ENCODE peak calls at places on chromosome 20, in nine cellular contexts. R is endothelial cell, Q is brain microvascular endothelial cell, P is GM12864, K is suprapubic skin, G is BJ, M is PC-9, B is GM10248, D is testis. I is an unnamed sample.

GRCh38 chr20:45407067-45407745 is 883 bp upstream of the DBNDD2 start:
- DNase-seq in R (peak), Q (peak), G (no peak), P (no peak), D (peak), M (peak), K (no peak), B (no peak), I (no peak)

GRCh38 chr20:41094656-41095055 is 42.7 kb upstream of the PLCG1 start:
- DNase-seq in P (no peak), K (no peak), M (no peak), D (no peak), G (no peak), Q (no peak), R (no peak), B (no peak), I (no peak)

GRCh38 chr20:63441777-63442493 is 30.5 kb downstream of the KCNQ2 start:
- DNase-seq in B (peak), K (no peak), M (peak), G (no peak), D (peak), Q (peak), P (no peak), R (peak), I (peak)

GRCh38 chr20:31607640-31608255 is 2.7 kb downstream of the ID1 start:
- DNase-seq in G (no peak), B (no peak), M (no peak), K (no peak), Q (no peak), R (no peak), P (no peak), D (no peak), I (peak)

GRCh38 chr20:10910535-10911239 is 236.9 kb upstream of the JAG1 start:
- DNase-seq in Q (no peak), R (no peak), B (no peak), G (no peak), P (no peak), M (no peak), K (no peak), D (no peak), I (no peak)

GRCh38 chr20:45685896-45686295 is 15.9 kb upstream of the WFDC11 start:
- DNase-seq in Q (peak), K (no peak), D (peak), M (no peak), P (no peak), R (peak), B (no peak), G (no peak), I (no peak)

GRCh38 chr20:438581-439469 is 23.5 kb downstream of the TBC1D20 start:
- DNase-seq in K (peak), R (no peak), B (no peak), D (peak), Q (no peak), M (no peak), P (no peak), G (no peak), I (no peak)

GRCh38 chr20:36745234-36745926 is 510 bp downstream of the NDRG3 start:
- DNase-seq in K (peak), D (peak), G (no peak), P (no peak), R (no peak), M (no peak), B (no peak), Q (peak), I (no peak)

GRCh38 chr20:5191829-5192569 is 65.2 kb downstream of the CDS2 start:
- DNase-seq in P (peak), B (peak), Q (peak), G (peak), R (peak), D (peak), M (peak), K (no peak), I (peak)

GRCh38 chr20:32155017-32155965 is 45.8 kb downstream of the TM9SF4 start:
- DNase-seq in B (peak), G (peak), R (peak), Q (peak), P (no peak), K (peak), M (peak), D (peak), I (peak)

GRCh38 chr20:41030536-41031242 is 2.1 kb downstream of the TOP1 start:
- DNase-seq in Q (no peak), K (no peak), R (no peak), P (no peak), B (no peak), D (no peak), G (no peak), M (no peak), I (no peak)

GRCh38 chr20:48143435-48144081 is 358.3 kb upstream of the SULF2 start:
- DNase-seq in D (no peak), Q (no peak), K (no peak), P (no peak), R (no peak), G (no peak), B (no peak), M (no peak), I (no peak)

GRCh38 chr20:36951977-36952738 is 650 bp upstream of the SAMHD1 start:
- DNase-seq in R (no peak), B (no peak), G (no peak), K (no peak), M (no peak), D (no peak), Q (no peak), P (no peak), I (no peak)

GRCh38 chr20:12798286-12798685 is 210.5 kb upstream of the SPTLC3 start:
- DNase-seq in D (no peak), K (no peak), B (no peak), R (no peak), M (no peak), P (no peak), G (no peak), Q (no peak), I (no peak)

GRCh38 chr20:50188879-50189680 is 1.6 kb upstream of the CEBPB start:
- DNase-seq in G (no peak), Q (no peak), B (no peak), P (no peak), R (no peak), M (no peak), K (no peak), D (no peak), I (no peak)

GRCh38 chr20:19498756-19499155 is 259.3 kb upstream of the RIN2 start:
- DNase-seq in M (no peak), D (no peak), Q (no peak), K (no peak), B (no peak), G (no peak), P (no peak), R (no peak), I (no peak)

GRCh38 chr20:49656304-49656703 is 57.4 kb downstream of the B4GALT5 start:
- DNase-seq in B (no peak), M (no peak), P (no peak), Q (no peak), K (no peak), R (no peak), D (no peak), G (no peak), I (no peak)

GRCh38 chr20:60892095-60892813 is 359.8 kb upstream of the CDH4 start:
- DNase-seq in R (no peak), K (no peak), Q (no peak), B (no peak), M (no peak), P (no peak), G (no peak), D (no peak), I (no peak)

GRCh38 chr20:52003976-52004375 is 187.6 kb downstream of the ZFP64 start:
- DNase-seq in R (no peak), D (peak), K (no peak), B (no peak), Q (no peak), M (no peak), G (no peak), P (no peak), I (no peak)

GRCh38 chr20:33392016-33392415 is 9.3 kb downstream of the CDK5RAP1 start:
- DNase-seq in K (no peak), B (no peak), D (peak), P (no peak), Q (no peak), M (no peak), R (no peak), G (peak), I (no peak)

GRCh38 chr20:12152996-12153395 is 235.3 kb downstream of the BTBD3 start:
- DNase-seq in R (no peak), K (no peak), B (no peak), P (no peak), G (no peak), D (no peak), M (no peak), Q (no peak), I (no peak)

GRCh38 chr20:50385733-50386640 is 124.2 kb upstream of the PTPN1 start:
- DNase-seq in G (no peak), Q (no peak), D (no peak), R (peak), P (no peak), K (no peak), B (no peak), M (no peak), I (no peak)

GRCh38 chr20:9835302-9835701 is 3.6 kb downstream of the PAK5 start:
- DNase-seq in P (no peak), Q (no peak), D (no peak), R (no peak), B (no peak), M (no peak), K (no peak), G (no peak), I (no peak)

GRCh38 chr20:33551778-33552177 is 61.9 kb downstream of the CBFA2T2 start:
- DNase-seq in P (no peak), G (no peak), K (no peak), Q (no peak), M (no peak), R (no peak), B (no peak), D (no peak), I (no peak)

GRCh38 chr20:64224344-64225165 is 31.0 kb upstream of the PCMTD2 start:
- DNase-seq in G (peak), D (no peak), B (no peak), Q (peak), R (no peak), K (no peak), M (no peak), P (no peak), I (no peak)

GRCh38 chr20:52799130-52799529 is 173.0 kb upstream of the TSHZ2 start:
- DNase-seq in D (no peak), P (no peak), B (no peak), G (no peak), K (no peak), M (no peak), R (no peak), Q (no peak), I (no peak)

GRCh38 chr20:688809-689208 is 13.2 kb upstream of the SCRT2 start:
- DNase-seq in Q (peak), B (no peak), M (no peak), K (peak), D (no peak), P (no peak), G (no peak), R (no peak), I (no peak)

GRCh38 chr20:32199006-32199405 is 8.5 kb downstream of the PLAGL2 start:
- DNase-seq in M (no peak), G (no peak), Q (no peak), R (no peak), K (no peak), D (no peak), B (no peak), P (no peak), I (no peak)

GRCh38 chr20:48586728-48587127 is 241.1 kb downstream of the PREX1 start:
- DNase-seq in R (no peak), G (no peak), P (no peak), B (no peak), D (peak), Q (no peak), K (peak), M (no peak), I (no peak)

GRCh38 chr20:17904027-17904426 is 64.6 kb downstream of the SNX5 start:
- DNase-seq in M (no peak), K (no peak), D (no peak), G (no peak), Q (no peak), B (peak), P (peak), R (no peak), I (peak)

GRCh38 chr20:9617062-9617461 is 102.7 kb downstream of the LAMP5 start:
- DNase-seq in M (peak), P (peak), D (peak), Q (peak), K (no peak), R (peak), G (no peak), B (peak), I (peak)

GRCh38 chr20:49482173-49482572 is 295 bp downstream of the KCNB1 start:
- DNase-seq in B (no peak), Q (no peak), P (no peak), D (no peak), K (no peak), R (no peak), G (no peak), M (no peak), I (no peak)

GRCh38 chr20:18313410-18313809 is 25.1 kb downstream of the ZNF133 start:
- DNase-seq in D (no peak), B (no peak), R (no peak), G (no peak), P (no peak), K (no peak), M (no peak), Q (no peak), I (no peak)

GRCh38 chr20:23132930-23133559 is 46.9 kb upstream of the CD93 start:
- DNase-seq in D (no peak), R (peak), M (no peak), B (no peak), K (peak), P (no peak), Q (no peak), G (no peak), I (no peak)

GRCh38 chr20:49669601-49670189 is 44.0 kb downstream of the B4GALT5 start:
- DNase-seq in G (no peak), K (no peak), Q (no peak), B (peak), R (no peak), P (no peak), D (no peak), M (no peak), I (peak)

GRCh38 chr20:19338960-19339359 is 126.5 kb downstream of the SLC24A3 start:
- DNase-seq in B (no peak), G (no peak), R (no peak), Q (no peak), P (no peak), M (no peak), K (no peak), D (no peak), I (no peak)

DNA sequence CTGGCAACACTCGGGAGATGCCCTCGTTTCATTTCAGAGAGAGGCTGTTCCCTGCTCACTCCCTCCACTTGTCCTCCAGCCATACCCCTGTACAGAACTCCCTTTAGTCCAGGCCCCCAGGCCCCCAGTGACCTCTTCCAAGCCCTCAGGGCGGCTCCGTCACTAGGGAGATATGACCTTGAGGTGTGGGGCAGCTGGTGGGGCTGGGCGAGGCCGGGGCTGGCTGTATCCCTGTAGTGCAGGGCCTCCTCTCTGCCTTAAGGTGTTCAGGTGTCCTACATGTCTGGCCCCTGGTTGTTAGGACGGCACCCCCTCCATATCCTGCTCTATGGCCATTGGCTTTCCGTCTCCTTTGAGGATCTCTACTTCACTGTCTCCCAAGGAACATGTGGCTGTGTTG is 17.4 kb upstream of the SYNDIG1 start:
- DNase-seq in P (no peak), D (no peak), G (no peak), Q (no peak), K (no peak), M (no peak), B (no peak), R (no peak), I (no peak)
- TF ChIP-seq CTCF in P (no peak), D (no peak), G (no peak), Q (no peak), K (no peak), M (no peak), B (no peak), R (no peak), I (no peak)

GRCh38 chr20:6381887-6382286 is 259.1 kb upstream of the FERMT1 start:
- DNase-seq in K (no peak), M (no peak), G (no peak), P (no peak), R (peak), D (no peak), Q (peak), B (no peak), I (no peak)
- TF ChIP-seq CTCF in K (no peak), M (peak), G (no peak), P (no peak), R (peak), D (no peak), Q (peak), B (no peak), I (no peak)

GRCh38 chr20:54219751-54220426 is 12.0 kb downstream of the PFDN4 start:
- DNase-seq in Q (no peak), B (no peak), P (no peak), D (no peak), R (no peak), M (peak), K (no peak), G (no peak), I (no peak)
- TF ChIP-seq CTCF in Q (peak), B (peak), P (peak), D (no peak), R (peak), M (peak), K (no peak), G (peak), I (no peak)

GRCh38 chr20:21704408-21705385 is 767 bp upstream of the PAX1 start:
- DNase-seq in R (no peak), B (no peak), K (no peak), M (no peak), P (no peak), G (no peak), D (no peak), Q (no peak), I (no peak)

GRCh38 chr20:21706345-21707195 is 1.1 kb downstream of the PAX1 start:
- DNase-seq in P (no peak), D (no peak), G (no peak), M (no peak), K (no peak), B (no peak), Q (no peak), R (no peak), I (no peak)

GRCh38 chr20:21703740-21704407 is 1.6 kb upstream of the PAX1 start:
- DNase-seq in Q (no peak), B (no peak), K (no peak), D (no peak), P (no peak), M (no peak), G (no peak), R (no peak), I (no peak)

GRCh38 chr20:21707267-21707666 is 1.8 kb downstream of the PAX1 start:
- DNase-seq in D (no peak), M (no peak), P (no peak), R (no peak), Q (no peak), G (no peak), K (no peak), B (no peak), I (no peak)

GRCh38 chr20:21705466-21706344 is at the start of gene PAX1:
- DNase-seq in P (no peak), B (no peak), K (no peak), R (peak), M (no peak), Q (no peak), G (no peak), D (no peak), I (peak)
- TF ChIP-seq CTCF in P (no peak), B (no peak), K (no peak), R (no peak), M (no peak), Q (no peak), G (no peak), D (no peak), I (no peak)

GRCh38 chr20:16699287-16699686 is 30.5 kb upstream of the SNRPB2 start:
- DNase-seq in K (no peak), R (no peak), D (no peak), M (no peak), G (no peak), Q (no peak), P (no peak), B (no peak), I (no peak)
- TF ChIP-seq CTCF in K (no peak), R (no peak), D (no peak), M (no peak), G (no peak), Q (no peak), P (no peak), B (no peak), I (no peak)

DNA sequence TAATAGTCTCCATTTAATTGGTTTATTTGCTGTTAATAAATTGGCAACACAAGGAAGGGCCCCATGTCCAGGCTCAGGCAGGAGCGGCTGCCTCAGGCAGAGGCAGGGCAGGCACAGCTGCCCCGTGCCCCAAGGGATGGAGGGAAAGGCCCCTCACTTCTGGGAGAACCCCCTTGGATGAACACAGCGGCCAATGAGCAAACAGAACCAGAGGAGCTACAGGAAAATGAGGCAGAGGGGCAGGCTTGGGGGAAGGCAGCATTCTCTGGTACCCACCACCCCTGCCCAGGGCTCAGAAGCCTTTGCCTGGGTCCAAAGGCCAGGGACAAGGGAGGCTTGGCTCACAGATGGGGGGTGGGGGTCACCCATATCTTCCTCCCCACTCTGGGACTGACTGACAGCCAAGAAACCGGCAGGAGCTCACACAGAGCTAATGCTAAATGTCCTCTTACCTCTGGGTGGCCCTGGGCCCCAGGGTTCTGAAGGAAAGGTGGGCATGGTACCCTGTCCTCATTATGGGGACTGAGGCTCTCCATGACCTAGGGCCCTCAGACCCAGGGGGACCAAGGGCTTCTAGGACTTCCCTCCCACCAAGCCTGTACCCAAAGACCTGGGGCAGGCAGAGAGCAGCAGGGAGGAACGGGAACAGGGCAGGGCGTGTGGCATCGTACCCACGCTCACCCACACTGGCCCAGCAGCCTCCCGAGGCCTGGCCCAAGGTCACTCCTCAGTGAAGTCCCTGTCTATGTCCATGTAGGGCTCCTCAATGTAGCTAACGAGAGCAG is 47.0 kb downstream of the MYH7B start:
- DNase-seq in M (no peak), R (no peak), K (peak), B (no peak), Q (no peak), D (peak), P (no peak), G (no peak), I (no peak)
- TF ChIP-seq CTCF in M (no peak), R (no peak), K (no peak), B (no peak), Q (no peak), D (no peak), P (no peak), G (no peak), I (no peak)

GRCh38 chr20:58838174-58838573 is 12.5 kb downstream of the GNAS-AS1 start:
- DNase-seq in K (no peak), Q (no peak), P (no peak), D (no peak), M (no peak), G (no peak), B (no peak), R (no peak), I (no peak)
- TF ChIP-seq CTCF in K (no peak), Q (peak), P (no peak), D (no peak), M (no peak), G (no peak), B (no peak), R (no peak), I (no peak)

DNA sequence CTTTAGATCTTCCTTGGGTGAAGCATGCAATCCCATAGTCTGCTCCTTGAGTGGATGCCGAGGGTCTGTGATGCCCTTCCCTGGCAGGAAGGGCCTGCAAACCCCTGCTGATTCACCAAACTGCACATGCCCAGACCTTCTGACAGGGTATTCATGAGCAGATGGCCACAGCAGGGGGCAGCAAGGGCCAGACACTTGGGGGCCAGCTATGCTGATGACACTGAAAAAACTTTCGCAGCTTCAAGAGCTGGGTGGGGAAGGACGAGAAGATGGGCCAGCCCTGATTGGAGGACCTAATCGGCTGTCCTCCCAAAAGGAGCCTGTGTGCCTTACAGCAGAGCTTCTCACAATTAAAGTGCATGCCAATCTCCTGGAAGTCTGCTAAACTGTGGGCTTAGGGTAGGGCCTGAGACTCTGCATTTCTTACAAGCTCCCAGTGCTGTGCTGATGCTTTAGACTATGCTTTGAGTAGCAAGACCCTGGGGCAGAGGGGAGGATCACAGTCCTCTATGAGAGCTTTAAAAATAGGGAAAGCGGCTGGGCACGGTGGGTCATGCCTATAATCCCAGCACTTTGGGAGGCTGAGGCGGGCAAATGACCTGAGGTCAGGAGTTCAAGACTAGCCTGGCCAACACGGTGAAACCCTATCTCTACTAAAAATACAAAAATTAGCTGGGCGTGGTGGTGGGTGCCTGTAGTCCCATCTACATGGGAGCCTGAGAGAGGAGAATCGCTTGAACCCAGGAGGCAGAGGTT is 15.2 kb upstream of the GDAP1L1 start:
- DNase-seq in P (no peak), R (no peak), Q (no peak), K (no peak), G (no peak), D (no peak), M (no peak), B (no peak), I (no peak)
- TF ChIP-seq CTCF in P (no peak), R (no peak), Q (no peak), K (no peak), G (no peak), D (no peak), M (no peak), B (no peak), I (no peak)

I was measured in GM20000.